ENCODE peak calls at places on chromosomes 16 and 17, in six cellular contexts. K, D, Z, C, V and G are unnamed samples.

GRCh38 chr17:19911033-19911432 is 43.3 kb upstream of the ULK2 start:
- DNase-seq in K (no peak), D (no peak), Z (no peak), C (no peak), V (no peak), G (no peak)

GRCh38 chr17:45370949-45371413 is 54.2 kb upstream of the MAP3K14 start:
- DNase-seq in K (peak), D (no peak), Z (no peak), C (peak), V (no peak), G (no peak)

GRCh38 chr17:82302991-82303943 is 14.1 kb downstream of the CD7 start:
- DNase-seq in K (no peak), D (no peak), Z (no peak), C (no peak), V (no peak), G (no peak)

GRCh38 chr16:1308036-1308976 is 1.1 kb upstream of the UBE2I start:
- DNase-seq in K (peak), D (no peak), Z (no peak), C (no peak), V (no peak), G (peak)

GRCh38 chr16:89841275-89841674 is 13.0 kb downstream of the SPIRE2 start:
- DNase-seq in K (no peak), D (no peak), Z (no peak), C (no peak), V (no peak), G (no peak)

GRCh38 chr17:75755205-75755901 is 9.6 kb downstream of the GALK1 start:
- DNase-seq in K (peak), D (no peak), Z (no peak), C (no peak), V (no peak), G (no peak)

GRCh38 chr17:46744441-46744840 is 74.1 kb downstream of the WNT3 start:
- DNase-seq in K (no peak), D (no peak), Z (no peak), C (no peak), V (no peak), G (no peak)

GRCh38 chr17:82457071-82457789 is 1.3 kb upstream of the NARF start:
- DNase-seq in K (no peak), D (no peak), Z (no peak), C (no peak), V (no peak), G (peak)

GRCh38 chr16:79661578-79661977 is 61.0 kb upstream of the MAF start:
- DNase-seq in K (no peak), D (no peak), Z (no peak), C (no peak), V (no peak), G (no peak)

GRCh38 chr17:41689497-41690299 is 1.0 kb downstream of the EIF1 start:
- DNase-seq in K (peak), D (peak), Z (peak), C (no peak), V (no peak), G (peak)

GRCh38 chr16:15856901-15857778 is at the start of gene MYH11:
- DNase-seq in K (no peak), D (no peak), Z (no peak), C (no peak), V (no peak), G (no peak)

GRCh38 chr17:75738218-75738802 is 17.1 kb downstream of the ITGB4 start:
- DNase-seq in K (no peak), D (no peak), Z (no peak), C (no peak), V (no peak), G (no peak)

GRCh38 chr17:6492892-6493674 is 48.8 kb downstream of the PIMREG start:
- DNase-seq in K (peak), D (no peak), Z (no peak), C (no peak), V (no peak), G (no peak)

GRCh38 chr16:48291303-48291702 is 44.0 kb upstream of the ABCC11 start:
- DNase-seq in K (no peak), D (no peak), Z (no peak), C (no peak), V (no peak), G (peak)

GRCh38 chr17:69142473-69142802 is 743 bp upstream of the ABCA6 start:
- DNase-seq in K (no peak), D (no peak), Z (no peak), C (no peak), V (no peak), G (peak)

GRCh38 chr16:87207509-87207908 is 109.7 kb downstream of the C16orf95 start:
- DNase-seq in K (peak), D (no peak), Z (no peak), C (no peak), V (no peak), G (peak)

GRCh38 chr16:11658896-11659708 is 9.2 kb upstream of the SNN start:
- DNase-seq in K (no peak), D (no peak), Z (no peak), C (no peak), V (no peak), G (no peak)

GRCh38 chr16:54939537-54940278 is 9.0 kb downstream of the IRX5 start:
- DNase-seq in K (no peak), D (no peak), Z (no peak), C (no peak), V (no peak), G (no peak)

GRCh38 chr16:4696905-4697866 is 3.8 kb downstream of the NUDT16L1 start:
- DNase-seq in K (no peak), D (no peak), Z (no peak), C (no peak), V (no peak), G (no peak)

GRCh38 chr16:21953541-21953902 is 361 bp downstream of the UQCRC2 start:
- DNase-seq in K (no peak), D (no peak), Z (no peak), C (no peak), V (no peak), G (no peak)

GRCh38 chr17:32626371-32626770 is 139.6 kb downstream of the CDK5R1 start:
- DNase-seq in K (no peak), D (no peak), Z (no peak), C (no peak), V (no peak), G (no peak)

GRCh38 chr16:67666538-67667433 is at the start of the genes C16orf86 and ENKD1:
- DNase-seq in K (peak), D (peak), Z (peak), C (peak), V (peak), G (peak)

GRCh38 chr16:3716831-3717234 is 491 bp downstream of the TRAP1 start:
- DNase-seq in K (peak), D (no peak), Z (no peak), C (no peak), V (no peak), G (no peak)

GRCh38 chr16:87560428-87561199 is 41.7 kb upstream of the JPH3 start:
- DNase-seq in K (peak), D (no peak), Z (no peak), C (no peak), V (peak), G (peak)

GRCh38 chr16:13936596-13937081 is 16.7 kb downstream of the ERCC4 start:
- DNase-seq in K (peak), D (peak), Z (peak), C (no peak), V (no peak), G (peak)

GRCh38 chr17:29124135-29124930 is 55.9 kb downstream of the MYO18A start:
- DNase-seq in K (peak), D (no peak), Z (peak), C (no peak), V (peak), G (peak)

GRCh38 chr16:88451586-88452484 is 1.2 kb upstream of the ZFPM1 start:
- DNase-seq in K (no peak), D (no peak), Z (no peak), C (no peak), V (no peak), G (no peak)

GRCh38 chr16:3761375-3762079 is 44.2 kb upstream of the TRAP1 start:
- DNase-seq in K (no peak), D (no peak), Z (no peak), C (no peak), V (no peak), G (no peak)

GRCh38 chr17:76353004-76353598 is 615 bp downstream of the PRPSAP1 start:
- DNase-seq in K (no peak), D (peak), Z (peak), C (no peak), V (peak), G (no peak)

GRCh38 chr17:62017912-62018311 is 47.2 kb downstream of the MED13 start:
- DNase-seq in K (no peak), D (no peak), Z (no peak), C (no peak), V (no peak), G (peak)

GRCh38 chr16:4733747-4734062 is 366 bp downstream of the ANKS3 start:
- DNase-seq in K (no peak), D (peak), Z (no peak), C (no peak), V (no peak), G (no peak)

GRCh38 chr16:14559809-14560227 is 70.2 kb downstream of the PARN start:
- DNase-seq in K (peak), D (peak), Z (peak), C (no peak), V (peak), G (peak)

GRCh38 chr16:23836078-23836403 is 258 bp downstream of the PRKCB start:
- DNase-seq in K (no peak), D (no peak), Z (no peak), C (no peak), V (no peak), G (no peak)

GRCh38 chr16:56336071-56336688 is 89.2 kb downstream of the AMFR start:
- DNase-seq in K (no peak), D (no peak), Z (no peak), C (no peak), V (no peak), G (no peak)

GRCh38 chr17:65039349-65039988 is 17.1 kb downstream of the GNA13 start:
- DNase-seq in K (no peak), D (no peak), Z (no peak), C (no peak), V (no peak), G (no peak)

GRCh38 chr17:76262732-76263344 is 2.3 kb upstream of the UBALD2 start:
- DNase-seq in K (no peak), D (peak), Z (peak), C (no peak), V (peak), G (no peak)

GRCh38 chr17:52762147-52762793 is 603.8 kb upstream of the CA10 start:
- DNase-seq in K (no peak), D (peak), Z (no peak), C (no peak), V (no peak), G (no peak)

GRCh38 chr17:39688475-39688835 is 598 bp upstream of the PGAP3 start:
- DNase-seq in K (no peak), D (no peak), Z (no peak), C (no peak), V (no peak), G (peak)

GRCh38 chr16:75236232-75236631 is 15.2 kb downstream of the BCAR1 start:
- DNase-seq in K (no peak), D (no peak), Z (no peak), C (no peak), V (no peak), G (no peak)

GRCh38 chr17:78124836-78125137 is 3.8 kb downstream of the TMC6 start:
- DNase-seq in K (no peak), D (no peak), Z (no peak), C (no peak), V (no peak), G (no peak)

DNA sequence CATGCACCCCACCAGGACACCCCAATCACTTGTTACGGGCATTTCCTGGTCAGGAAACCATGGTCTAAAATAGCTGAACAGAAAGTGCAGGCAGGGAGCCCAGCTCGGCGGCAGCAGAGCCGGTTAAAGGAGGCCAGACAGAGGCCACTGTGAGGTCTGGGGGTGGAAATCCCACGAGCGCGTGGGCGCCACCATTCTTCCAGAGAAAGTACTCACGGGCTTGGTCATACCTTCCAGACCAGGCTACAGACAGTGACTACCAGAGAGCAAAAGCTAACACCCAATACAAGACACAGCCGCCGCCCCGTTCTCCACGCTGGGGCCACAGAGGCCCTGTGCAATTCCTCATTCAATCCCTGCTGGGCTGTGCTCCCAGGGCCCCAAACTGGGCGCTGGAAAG is 11.9 kb downstream of the CEP131 start:
- DNase-seq in K (no peak), D (no peak), Z (no peak), C (no peak), V (no peak), G (peak)
- TF ChIP-seq CTCF in K (no peak), D (no peak), Z (no peak), C (no peak), V (no peak), G (no peak)

GRCh38 chr17:42878924-42879595 is 21.5 kb upstream of the G6PC1 start:
- DNase-seq in K (no peak), D (no peak), Z (no peak), C (no peak), V (no peak), G (no peak)
- H3K4me3 ChIP-seq in K (no peak), D (no peak), Z (no peak), C (no peak), V (no peak), G (no peak)

GRCh38 chr17:47830991-47831933 is at the start of the genes LRRC46 and MRPL10:
- DNase-seq in K (peak), D (peak), Z (peak), C (peak), V (peak), G (peak)
- TF ChIP-seq CTCF in K (peak), D (no peak), Z (peak), C (no peak), V (no peak), G (peak)

DNA sequence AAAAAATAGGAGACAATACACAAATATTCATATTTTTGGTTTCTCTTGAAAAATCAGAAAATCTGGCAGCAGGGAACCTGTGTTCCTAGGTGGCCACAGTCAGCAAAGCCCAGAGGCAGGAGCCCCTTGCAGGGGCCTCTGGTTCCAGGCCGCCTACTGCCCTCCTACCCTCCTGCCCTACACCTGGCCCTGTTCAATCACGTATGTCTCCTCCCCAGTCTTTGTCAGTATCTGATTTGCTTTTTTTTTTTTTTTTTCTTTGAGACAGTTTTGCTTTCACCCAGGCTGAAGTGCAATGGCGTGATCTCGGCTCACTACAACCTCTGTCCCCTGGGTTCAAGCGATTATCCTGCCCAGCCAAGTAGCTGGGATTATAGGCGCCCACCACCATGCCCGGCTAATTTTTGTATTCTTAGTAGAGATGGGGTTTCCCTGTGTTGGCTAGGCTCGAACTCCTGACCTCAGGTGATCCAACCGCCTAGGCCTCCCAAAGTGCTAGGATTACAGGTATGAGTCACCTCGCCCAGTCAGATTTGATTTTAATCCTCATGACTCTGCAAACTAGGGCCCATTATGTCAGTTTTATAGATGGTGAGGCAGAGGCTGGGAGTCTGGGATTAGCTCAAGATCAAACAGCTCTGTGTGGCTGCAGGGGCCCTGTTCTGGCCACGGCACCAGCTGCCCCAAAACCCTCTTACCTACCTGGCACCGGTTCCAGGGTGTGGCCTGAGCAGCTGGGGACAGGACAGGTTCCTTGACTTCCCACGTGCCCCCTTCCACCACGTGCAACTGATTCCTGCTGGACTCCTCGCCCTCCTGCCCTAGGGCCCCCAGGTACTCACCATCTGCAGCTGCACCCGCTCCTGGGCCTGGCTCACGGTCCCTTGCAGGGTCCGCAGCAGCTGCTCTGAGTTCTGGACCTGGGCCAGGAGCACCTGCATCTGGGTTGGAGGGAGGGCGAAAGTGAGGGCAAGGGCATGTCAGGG is 14.7 kb downstream of the RABEP2 start:
- DNase-seq in K (peak), D (no peak), Z (no peak), C (no peak), V (no peak), G (no peak)
- H3K4me3 ChIP-seq in K (no peak), D (no peak), Z (no peak), C (no peak), V (no peak), G (no peak)

DNA sequence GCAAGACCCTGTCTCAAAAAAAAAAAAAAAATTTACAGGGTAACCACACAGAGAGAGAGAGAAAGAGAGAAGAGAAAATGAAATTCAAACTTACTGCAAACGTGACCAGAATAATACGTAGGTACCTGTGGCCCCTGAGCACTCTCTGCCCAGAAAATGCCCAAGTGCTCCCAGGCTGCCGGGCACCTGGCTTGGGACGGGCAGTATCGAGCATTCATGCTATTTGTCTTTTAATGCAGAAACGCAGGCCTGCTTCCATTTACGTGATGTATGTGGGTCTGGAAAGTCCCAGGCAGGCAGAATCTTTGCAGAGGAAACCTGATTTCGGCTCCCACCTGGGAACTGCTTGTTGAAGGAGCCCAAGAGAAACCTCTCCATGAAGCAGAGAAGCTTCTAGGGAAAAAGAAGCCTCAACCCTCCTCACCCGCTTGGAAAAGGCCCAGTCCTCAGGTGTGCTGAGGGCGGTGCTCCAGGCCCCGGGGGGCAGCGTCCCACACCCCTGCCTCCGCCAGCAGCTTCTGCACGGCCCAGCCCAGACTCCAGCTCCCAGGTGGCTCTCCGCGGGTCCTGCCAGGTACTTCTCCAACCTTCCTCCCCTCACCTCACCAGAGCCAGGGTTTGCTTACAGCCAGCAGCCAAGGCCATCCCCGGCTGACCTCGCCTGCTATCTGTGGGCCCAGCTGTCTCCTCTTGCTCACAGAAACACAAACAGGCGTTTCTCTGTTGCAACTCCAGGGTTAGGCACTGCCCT is 14.0 kb downstream of the RPH3AL start:
- DNase-seq in K (no peak), D (no peak), Z (peak), C (no peak), V (peak), G (no peak)
- TF ChIP-seq CTCF in K (no peak), D (no peak), Z (peak), C (no peak), V (no peak), G (no peak)